ENCODE peak calls at places on chromosomes 11 and 22, in five cellular contexts. L is coronary artery; A is iris pigment epithelial cell; G is stimulated activated naive B cell treated with anti-CD40 and anti-IgM and Interleukin-4, amounts not matched to agents 10 μg/mL and 1 μg/mL and 100 μg/mL, for 72 hours; N is B cell. U is an unnamed sample.

GRCh38 chr11:45931739-45932138 is 9.3 kb downstream of the LARGE2 start:
- DNase-seq in L (peak), A (no peak), G (no peak), N (no peak), U (no peak)

GRCh38 chr11:1197886-1198765 is 24.7 kb upstream of the MUC5B start:
- DNase-seq in L (peak), A (no peak), G (no peak), N (peak), U (no peak)

GRCh38 chr22:50118557-50119168 is 28.9 kb downstream of the MOV10L1 start:
- DNase-seq in L (no peak), A (peak), G (no peak), N (no peak), U (no peak)

GRCh38 chr11:74070713-74071506 is 62.0 kb upstream of the UCP3 start:
- DNase-seq in L (no peak), A (no peak), G (no peak), N (no peak), U (no peak)

GRCh38 chr11:126329644-126330200 is 25.8 kb upstream of the ST3GAL4 start:
- DNase-seq in L (no peak), A (no peak), G (no peak), N (no peak), U (no peak)

GRCh38 chr11:36372101-36372767 is 76.1 kb downstream of the PRR5L start:
- DNase-seq in L (no peak), A (peak), G (no peak), N (no peak), U (no peak)

GRCh38 chr22:46528121-46528610 is 9.3 kb downstream of the CELSR1 start:
- DNase-seq in L (no peak), A (peak), G (no peak), N (no peak), U (no peak)

GRCh38 chr11:123616505-123617198 is 37.8 kb downstream of the SCN3B start:
- DNase-seq in L (no peak), A (peak), G (no peak), N (no peak), U (no peak)

GRCh38 chr11:10495464-10495786 is 40.4 kb downstream of the AMPD3 start:
- DNase-seq in L (no peak), A (no peak), G (no peak), N (no peak), U (no peak)

GRCh38 chr11:47864910-47865309 is 16.8 kb upstream of the NUP160 start:
- DNase-seq in L (no peak), A (no peak), G (no peak), N (no peak), U (no peak)

GRCh38 chr22:39954584-39955055 is 5.6 kb upstream of the TMA7B start:
- DNase-seq in L (no peak), A (peak), G (no peak), N (no peak), U (no peak)

GRCh38 chr22:48884292-48884691 is 943.4 kb downstream of the BRD1 start:
- DNase-seq in L (no peak), A (no peak), G (no peak), N (no peak), U (no peak)

GRCh38 chr11:35856259-35856658 is 87.6 kb upstream of the LDLRAD3 start:
- DNase-seq in L (no peak), A (no peak), G (no peak), N (no peak), U (no peak)

GRCh38 chr11:2142300-2142759 is 3.1 kb upstream of the IGF2 start:
- DNase-seq in L (no peak), A (peak), G (no peak), N (no peak), U (no peak)

GRCh38 chr11:6217722-6218121 is 12.4 kb downstream of the C11orf42 start:
- DNase-seq in L (no peak), A (no peak), G (no peak), N (no peak), U (no peak)

GRCh38 chr22:50697667-50698506 is 25.3 kb downstream of the SHANK3 start:
- DNase-seq in L (no peak), A (no peak), G (no peak), N (no peak), U (no peak)

GRCh38 chr11:33545941-33546340 is 154.7 kb downstream of the C11orf91 start:
- DNase-seq in L (no peak), A (peak), G (no peak), N (no peak), U (no peak)